ENCODE peak calls at places on chromosomes 7 and 10, in seven cellular contexts. One of them, this sample, is unnamed.

GRCh38 chr10:28094121-28094520 is 95.2 kb upstream of the ODAD2 start:
- DNase-seq in nucleus accumbens: no peak
- DNase-seq in pancreas: no peak
- DNase-seq in cardiac muscle cell: no peak
- DNase-seq in non-pigmented ciliary epithelial cell: no peak
- DNase-seq in caudate nucleus: no peak
- DNase-seq in epithelial cell of esophagus: no peak
- DNase-seq in this sample: no peak

GRCh38 chr7:108592633-108593277 is 23.1 kb downstream of the DNAJB9 start:
- DNase-seq in nucleus accumbens: no peak
- DNase-seq in pancreas: no peak
- DNase-seq in cardiac muscle cell: peak; percentile 38
- DNase-seq in non-pigmented ciliary epithelial cell: no peak
- DNase-seq in caudate nucleus: peak; percentile 6
- DNase-seq in epithelial cell of esophagus: peak; percentile 26
- DNase-seq in this sample: no peak

GRCh38 chr10:77667426-77668324 is 30.1 kb upstream of the KCNMA1 start:
- DNase-seq in nucleus accumbens: no peak
- DNase-seq in pancreas: no peak
- DNase-seq in cardiac muscle cell: no peak
- DNase-seq in non-pigmented ciliary epithelial cell: no peak
- DNase-seq in caudate nucleus: no peak
- DNase-seq in epithelial cell of esophagus: peak; percentile 31
- DNase-seq in this sample: no peak

GRCh38 chr7:143367972-143368371 is 5.5 kb upstream of the FAM131B start:
- DNase-seq in nucleus accumbens: no peak
- DNase-seq in pancreas: no peak
- DNase-seq in cardiac muscle cell: no peak
- DNase-seq in non-pigmented ciliary epithelial cell: no peak
- DNase-seq in caudate nucleus: no peak
- DNase-seq in epithelial cell of esophagus: peak; percentile 64
- DNase-seq in this sample: peak; percentile 50

GRCh38 chr10:101089520-101090299 is 27.9 kb downstream of the KAZALD1 start:
- DNase-seq in nucleus accumbens: no peak
- DNase-seq in pancreas: no peak
- DNase-seq in cardiac muscle cell: no peak
- DNase-seq in non-pigmented ciliary epithelial cell: no peak
- DNase-seq in caudate nucleus: no peak
- DNase-seq in epithelial cell of esophagus: peak; percentile 16
- DNase-seq in this sample: no peak

GRCh38 chr7:134605978-134606923 is 40.4 kb upstream of the BPGM start:
- DNase-seq in nucleus accumbens: peak; percentile 21
- DNase-seq in pancreas: peak; percentile 66
- DNase-seq in cardiac muscle cell: peak; percentile 78
- DNase-seq in non-pigmented ciliary epithelial cell: no peak
- DNase-seq in caudate nucleus: peak; percentile 7
- DNase-seq in epithelial cell of esophagus: peak; percentile 66
- DNase-seq in this sample: no peak

GRCh38 chr7:52163311-52163710 is 846.7 kb upstream of the COBL start:
- DNase-seq in nucleus accumbens: no peak
- DNase-seq in pancreas: no peak
- DNase-seq in cardiac muscle cell: no peak
- DNase-seq in non-pigmented ciliary epithelial cell: no peak
- DNase-seq in caudate nucleus: no peak
- DNase-seq in epithelial cell of esophagus: no peak
- DNase-seq in this sample: no peak

GRCh38 chr10:71482620-71483019 is 85.9 kb downstream of the CDH23 start:
- DNase-seq in nucleus accumbens: no peak
- DNase-seq in pancreas: no peak
- DNase-seq in cardiac muscle cell: no peak
- DNase-seq in non-pigmented ciliary epithelial cell: no peak
- DNase-seq in caudate nucleus: no peak
- DNase-seq in epithelial cell of esophagus: no peak
- DNase-seq in this sample: no peak

GRCh38 chr10:3090914-3091313 is 23.6 kb downstream of the PFKP start:
- DNase-seq in nucleus accumbens: peak; percentile 25
- DNase-seq in pancreas: no peak
- DNase-seq in cardiac muscle cell: peak; percentile 78
- DNase-seq in non-pigmented ciliary epithelial cell: no peak
- DNase-seq in caudate nucleus: peak; percentile 17
- DNase-seq in epithelial cell of esophagus: peak; percentile 81
- DNase-seq in this sample: no peak

GRCh38 chr10:97765201-97765600 is 6.6 kb downstream of the SFRP5 start:
- DNase-seq in nucleus accumbens: no peak
- DNase-seq in pancreas: peak; percentile 54
- DNase-seq in cardiac muscle cell: no peak
- DNase-seq in non-pigmented ciliary epithelial cell: no peak
- DNase-seq in caudate nucleus: no peak
- DNase-seq in epithelial cell of esophagus: no peak
- DNase-seq in this sample: no peak

GRCh38 chr10:1244493-1244892 is 188.3 kb downstream of the WDR37 start:
- DNase-seq in nucleus accumbens: no peak
- DNase-seq in pancreas: no peak
- DNase-seq in cardiac muscle cell: no peak
- DNase-seq in non-pigmented ciliary epithelial cell: no peak
- DNase-seq in caudate nucleus: no peak
- DNase-seq in epithelial cell of esophagus: no peak
- DNase-seq in this sample: no peak

GRCh38 chr10:75228834-75229233 is 6.9 kb downstream of the COMTD1 start:
- DNase-seq in nucleus accumbens: no peak
- DNase-seq in pancreas: no peak
- DNase-seq in cardiac muscle cell: no peak
- DNase-seq in non-pigmented ciliary epithelial cell: no peak
- DNase-seq in caudate nucleus: no peak
- DNase-seq in epithelial cell of esophagus: no peak
- DNase-seq in this sample: no peak

GRCh38 chr10:60827791-60828488 is 49.7 kb downstream of the CDK1 start:
- DNase-seq in nucleus accumbens: no peak
- DNase-seq in pancreas: no peak
- DNase-seq in cardiac muscle cell: peak; percentile 92
- DNase-seq in non-pigmented ciliary epithelial cell: no peak
- DNase-seq in caudate nucleus: no peak
- DNase-seq in epithelial cell of esophagus: peak; percentile 45
- DNase-seq in this sample: no peak